ENCODE peak calls at places on chromosomes 5 and 9, in six cellular contexts. G is left lung, J is PC-9, N is BE2C, B is heart left ventricle, W is psoas muscle. I is an unnamed sample. For H3K4me1, the result is how much of the 10 kb centered on the place peaks cover.

GRCh38 chr9:22446589-22446949 is at the start of gene DMRTA1:
- DNase-seq in W (peak), G (peak), B (peak), N (peak), J (peak), I (peak)

GRCh38 chr9:37944671-37945481 is 40.9 kb upstream of the SLC25A51 start:
- DNase-seq in J (peak), G (no peak), B (no peak), W (no peak), N (no peak), I (no peak)

GRCh38 chr9:98217255-98217654 is 24.8 kb upstream of the CORO2A start:
- DNase-seq in B (no peak), J (no peak), G (no peak), W (no peak), N (no peak), I (no peak)

GRCh38 chr5:66542728-66543127 is 53.5 kb upstream of the MAST4 start:
- DNase-seq in J (no peak), W (no peak), B (no peak), N (no peak), G (no peak), I (no peak)

GRCh38 chr9:93223241-93224180 is 39.6 kb downstream of the WNK2 start:
- DNase-seq in W (no peak), J (peak), B (peak), N (peak), G (no peak), I (no peak)

GRCh38 chr5:110386782-110387181 is 339.7 kb downstream of the TMEM232 start:
- DNase-seq in N (no peak), G (no peak), W (no peak), B (no peak), J (peak), I (no peak)

GRCh38 chr9:68740561-68740960 is 35.5 kb downstream of the PIP5K1B start:
- DNase-seq in W (no peak), N (no peak), J (peak), B (no peak), G (no peak), I (no peak)

GRCh38 chr9:136958898-136959850 is 7.1 kb downstream of the LCN12 start:
- DNase-seq in B (no peak), J (no peak), N (no peak), W (no peak), G (no peak), I (no peak)

GRCh38 chr5:54254482-54255198 is 55.7 kb downstream of the ARL15 start:
- DNase-seq in J (no peak), W (no peak), G (no peak), N (no peak), B (no peak), I (no peak)

GRCh38 chr9:133711428-133712220 is 26.5 kb downstream of the SARDH start:
- DNase-seq in G (peak), J (no peak), W (no peak), N (peak), B (peak), I (no peak)
- H3K4me1 ChIP-seq in G (under half), J (under half), W (under half), N (half or more), B (under half), I (under half)

DNA sequence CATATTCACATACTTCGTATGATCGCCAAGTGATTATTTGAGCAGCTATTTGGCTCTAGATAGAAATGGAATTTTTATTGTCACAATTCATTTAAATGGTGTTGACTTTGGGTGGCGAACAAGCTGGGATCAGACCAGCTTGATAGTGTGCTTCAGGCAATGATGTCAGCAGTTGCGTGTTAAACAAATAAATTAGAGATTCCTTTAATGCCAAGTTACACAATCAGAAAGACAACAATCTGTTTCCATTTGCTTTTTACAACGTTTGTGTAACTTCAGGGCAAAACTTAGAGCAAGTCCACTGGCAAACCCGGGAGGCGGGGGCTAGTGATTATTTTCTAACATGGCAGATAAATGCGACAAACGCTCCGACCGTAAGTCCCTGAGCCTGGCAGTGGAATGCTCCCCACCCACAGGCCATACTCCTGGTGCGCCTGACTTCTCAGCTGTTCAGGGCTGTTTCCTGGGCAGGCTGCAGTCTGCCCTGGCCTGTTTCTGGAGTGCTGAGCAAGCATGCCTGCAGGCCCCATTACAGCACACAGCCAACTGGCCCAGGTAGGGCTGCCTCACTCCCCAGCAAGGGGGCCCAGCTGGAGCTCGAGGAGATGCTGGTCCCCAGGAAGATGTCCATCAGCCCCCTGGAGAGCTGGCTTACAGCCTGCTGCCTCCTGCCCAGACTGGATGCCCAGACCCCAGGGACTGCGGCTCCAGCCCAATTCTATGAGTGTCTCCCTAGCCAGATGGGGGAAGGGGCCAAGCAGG is 88.7 kb downstream of the BASP1 start:
- DNase-seq in W (no peak), G (peak), B (peak), N (peak), J (peak), I (peak)
- TF ChIP-seq CTCF in W (no peak), G (no peak), B (no peak), N (no peak), J (no peak), I (no peak)

DNA sequence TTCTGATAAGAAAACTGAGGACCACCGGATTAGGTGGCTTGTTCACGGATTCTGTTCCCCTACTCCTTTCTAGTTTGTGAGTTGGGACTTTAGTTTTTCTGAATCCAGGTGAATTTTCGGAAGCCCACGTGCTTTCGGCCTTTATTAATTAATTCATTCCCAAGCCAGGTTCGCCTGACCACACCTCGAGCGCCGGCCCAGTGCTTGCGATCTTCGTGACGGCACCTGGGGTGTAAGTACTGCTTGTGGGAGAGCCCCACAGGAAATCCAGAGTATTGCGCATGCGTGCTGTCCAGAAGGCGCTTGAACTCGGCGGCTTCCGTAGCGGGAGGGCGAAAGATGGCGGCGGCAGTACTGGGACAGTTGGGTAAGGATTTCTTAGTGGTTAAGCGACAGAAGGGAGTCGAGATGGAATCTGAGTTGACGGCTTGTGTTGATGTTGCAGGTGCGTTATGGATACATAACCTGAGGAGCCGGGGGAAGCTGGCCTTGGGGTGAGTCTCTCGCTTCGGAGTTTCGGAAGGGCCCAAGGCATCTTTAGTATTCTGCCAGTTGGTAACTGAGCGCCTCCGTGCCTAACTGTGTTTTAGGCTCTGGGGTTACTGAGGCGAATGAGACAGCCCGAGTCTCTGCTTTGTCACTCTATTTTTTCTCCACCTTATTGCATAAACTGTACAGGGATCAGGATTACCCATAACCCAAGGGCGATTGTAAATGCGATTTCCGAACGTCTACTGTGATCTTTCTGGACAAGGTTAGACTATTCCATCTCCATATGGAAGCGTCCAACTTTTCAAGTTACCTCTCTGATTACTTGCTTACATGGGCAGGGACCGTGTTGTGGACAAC is at the start of gene MRPL22:
- DNase-seq in N (peak), G (peak), J (peak), B (peak), W (peak), I (peak)
- H3K4me1 ChIP-seq in N (under half), G (half or more), J (under half), B (under half), W (under half), I (under half)

GRCh38 chr5:152164860-152165259 is 240.2 kb upstream of the GLRA1 start:
- DNase-seq in W (no peak), N (no peak), B (no peak), J (no peak), G (no peak), I (no peak)
- TF ChIP-seq CTCF in W (no peak), N (no peak), B (no peak), J (no peak), G (no peak), I (no peak)

GRCh38 chr5:131619102-131619501 is 15.9 kb downstream of the RAPGEF6 start:
- DNase-seq in G (no peak), N (no peak), J (no peak), W (no peak), B (no peak), I (no peak)

GRCh38 chr5:131622633-131623032 is 12.4 kb downstream of the RAPGEF6 start:
- DNase-seq in W (no peak), N (no peak), J (no peak), B (no peak), G (no peak), I (no peak)

GRCh38 chr5:131613423-131613822 is 21.6 kb downstream of the RAPGEF6 start:
- DNase-seq in N (no peak), B (no peak), G (no peak), J (no peak), W (no peak), I (no peak)

GRCh38 chr5:131615953-131616352 is 19.1 kb downstream of the RAPGEF6 start:
- DNase-seq in J (no peak), W (no peak), N (no peak), B (no peak), G (no peak), I (no peak)

GRCh38 chr5:131617140-131617822 is 17.7 kb downstream of the RAPGEF6 start:
- DNase-seq in G (no peak), N (no peak), J (no peak), B (no peak), W (no peak), I (no peak)
- H3K4me1 ChIP-seq in G (under half), N (under half), J (under half), B (under half), W (under half), I (under half)

GRCh38 chr9:5714501-5715401 is 85.8 kb downstream of the RIC1 start:
- DNase-seq in J (peak), G (no peak), N (no peak), B (no peak), W (no peak), I (no peak)
- TF ChIP-seq CTCF in J (peak), G (no peak), N (peak), B (no peak), W (peak), I (no peak)

GRCh38 chr9:132986114-132986513 is 7.6 kb downstream of the GFI1B start:
- DNase-seq in N (no peak), G (no peak), B (peak), J (no peak), W (no peak), I (no peak)

GRCh38 chr9:132983814-132984201 is 5.3 kb downstream of the GFI1B start:
- DNase-seq in G (no peak), B (no peak), J (no peak), N (no peak), W (no peak), I (no peak)

GRCh38 chr9:132984202-132985062 is 5.9 kb downstream of the GFI1B start:
- DNase-seq in G (no peak), B (no peak), N (no peak), W (no peak), J (no peak), I (no peak)

GRCh38 chr9:132985489-132985888 is 7.0 kb downstream of the GFI1B start:
- DNase-seq in J (no peak), N (no peak), B (no peak), W (no peak), G (no peak), I (no peak)

DNA sequence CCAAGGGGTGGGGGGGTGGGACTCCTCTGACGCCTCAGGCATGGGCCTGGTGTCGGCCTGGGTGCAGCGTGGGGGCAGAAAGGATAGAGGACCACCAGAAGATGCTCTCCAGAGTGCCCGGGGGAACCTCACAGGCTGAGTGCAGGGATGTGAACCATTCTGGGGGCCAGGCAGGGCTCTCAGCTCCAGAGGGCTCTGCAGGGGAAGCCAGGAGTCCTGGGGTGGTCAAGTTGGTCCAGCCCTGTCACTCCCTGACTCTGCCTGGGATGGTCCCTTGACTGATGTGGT is 6.5 kb downstream of the GFI1B start:
- DNase-seq in N (no peak), J (no peak), G (no peak), B (no peak), W (no peak), I (no peak)
- H3K4me1 ChIP-seq in N (under half), J (under half), G (under half), B (under half), W (under half), I (under half)